ENCODE peak calls at places on chromosomes 7 and 10, in five cellular contexts. G is endodermal cell; Z is heart right ventricle; H is CD8-positive, alpha-beta T cell; I is A549. T is an unnamed sample.

GRCh38 chr10:5666324-5667220 is at the start of gene ASB13:
- DNase-seq in G (peak; percentile 88), Z (peak; percentile 73), H (peak; percentile 24), I (peak; percentile 68), T (peak; percentile 17)

GRCh38 chr7:46908770-46909169 is 673.1 kb downstream of the TNS3 start:
- DNase-seq in G (no peak), Z (no peak), H (no peak), I (no peak), T (no peak)

GRCh38 chr10:2633630-2634029 is 433.7 kb upstream of the PFKP start:
- DNase-seq in G (no peak), Z (no peak), H (no peak), I (no peak), T (no peak)

GRCh38 chr10:6185039-6185716 is 17.6 kb upstream of the PFKFB3 start:
- DNase-seq in G (peak; percentile 80), Z (no peak), H (no peak), I (no peak), T (no peak)

GRCh38 chr10:100872034-100872791 is 40.5 kb upstream of the SLF2 start:
- DNase-seq in G (peak; percentile 92), Z (no peak), H (peak; percentile 11), I (peak; percentile 92), T (no peak)

GRCh38 chr7:1508277-1508758 is 4.1 kb upstream of the INTS1 start:
- DNase-seq in G (no peak), Z (no peak), H (no peak), I (no peak), T (no peak)

GRCh38 chr10:53719658-53720057 is 947.1 kb upstream of the MBL2 start:
- DNase-seq in G (no peak), Z (no peak), H (no peak), I (no peak), T (no peak)

GRCh38 chr7:360454-361100 is 70.6 kb downstream of the FOXL3 start:
- DNase-seq in G (no peak), Z (no peak), H (peak; percentile 29), I (no peak), T (no peak)

GRCh38 chr7:105269397-105269796 is 119.3 kb downstream of the SRPK2 start:
- DNase-seq in G (no peak), Z (no peak), H (no peak), I (no peak), T (no peak)

GRCh38 chr10:49106451-49106850 is 8.9 kb downstream of the VSTM4 start:
- DNase-seq in G (no peak), Z (peak; percentile 38), H (no peak), I (no peak), T (no peak)

GRCh38 chr10:73207883-73208282 is 39.2 kb downstream of the DNAJC9 start:
- DNase-seq in G (no peak), Z (no peak), H (no peak), I (no peak), T (no peak)

GRCh38 chr10:73210395-73211105 is 36.5 kb downstream of the DNAJC9 start:
- DNase-seq in G (no peak), Z (no peak), H (no peak), I (no peak), T (no peak)

GRCh38 chr10:73206385-73206784 is 38.5 kb downstream of the FAM149B1 start:
- DNase-seq in G (no peak), Z (no peak), H (no peak), I (no peak), T (no peak)

GRCh38 chr10:73211106-73211811 is 35.8 kb downstream of the DNAJC9 start:
- DNase-seq in G (no peak), Z (no peak), H (no peak), I (no peak), T (no peak)

GRCh38 chr10:73209705-73210104 is 37.4 kb downstream of the DNAJC9 start:
- DNase-seq in G (no peak), Z (no peak), H (no peak), I (no peak), T (no peak)
- H3K9me3 ChIP-seq in G (peaks cover 30% of the 10 kb centered on the region), Z (no peaks in the 10 kb centered on the region), H (no peaks in the 10 kb centered on the region), I (peaks cover 8% of the 10 kb centered on the region), T (no peaks in the 10 kb centered on the region)

GRCh38 chr7:96591900-96592676 is 117.6 kb downstream of the SEM1 start:
- DNase-seq in G (peak; percentile 54), Z (no peak), H (no peak), I (no peak), T (no peak)

GRCh38 chr7:96598421-96598820 is 111.2 kb downstream of the SEM1 start:
- DNase-seq in G (no peak), Z (no peak), H (no peak), I (no peak), T (no peak)

GRCh38 chr7:96599288-96599936 is 110.2 kb downstream of the SEM1 start:
- DNase-seq in G (no peak), Z (no peak), H (no peak), I (no peak), T (no peak)

GRCh38 chr7:96591159-96591899 is 118.3 kb downstream of the SEM1 start:
- DNase-seq in G (no peak), Z (no peak), H (no peak), I (no peak), T (no peak)

DNA sequence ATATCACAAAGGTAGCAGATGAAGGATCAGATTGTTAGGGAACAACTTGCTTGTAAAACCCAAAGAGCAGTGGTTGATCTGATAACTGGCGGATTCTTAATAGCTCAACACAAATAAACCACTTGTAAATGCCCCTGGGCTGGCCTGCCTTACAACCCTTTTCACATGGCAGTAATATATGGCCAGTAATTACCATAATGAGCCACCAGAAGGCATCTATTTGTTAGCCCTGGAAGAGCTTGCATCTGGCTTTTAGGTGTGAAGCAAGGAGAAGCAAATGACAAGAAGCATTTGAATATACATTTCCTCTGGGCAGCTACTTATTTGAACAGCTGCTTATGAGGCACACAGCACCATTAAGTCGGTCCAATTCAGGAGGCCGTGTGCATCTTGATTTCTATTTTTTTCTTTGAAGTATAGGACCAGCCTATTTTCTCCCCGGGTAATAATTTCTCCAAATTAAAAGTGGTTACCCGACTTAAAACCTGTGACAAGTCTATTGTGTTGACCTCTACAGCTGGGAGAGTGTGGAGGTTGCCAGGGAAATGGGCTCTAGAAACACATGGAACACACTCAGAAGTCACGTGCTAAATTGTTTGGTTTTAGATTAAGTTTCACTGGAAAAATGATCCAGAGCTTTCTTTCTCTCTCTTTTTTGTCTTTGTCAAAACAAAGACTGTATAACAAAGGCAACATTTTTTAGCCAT is 113.4 kb downstream of the SEM1 start:
- DNase-seq in G (peak; percentile 44), Z (no peak), H (no peak), I (no peak), T (no peak)
- TF ChIP-seq CTCF in G (peak; percentile 65), Z (no peak), H (no peak), I (no peak), T (no peak)

GRCh38 chr7:25359471-25360059 is 131.3 kb upstream of the NPVF start:
- DNase-seq in G (no peak), Z (no peak), H (no peak), I (no peak), T (no peak)
- H3K27ac ChIP-seq in G (peak overlapping the region; percentile 84), Z (no peak overlapping the region), H (no peak overlapping the region), I (no peak overlapping the region), T (no peak overlapping the region)

DNA sequence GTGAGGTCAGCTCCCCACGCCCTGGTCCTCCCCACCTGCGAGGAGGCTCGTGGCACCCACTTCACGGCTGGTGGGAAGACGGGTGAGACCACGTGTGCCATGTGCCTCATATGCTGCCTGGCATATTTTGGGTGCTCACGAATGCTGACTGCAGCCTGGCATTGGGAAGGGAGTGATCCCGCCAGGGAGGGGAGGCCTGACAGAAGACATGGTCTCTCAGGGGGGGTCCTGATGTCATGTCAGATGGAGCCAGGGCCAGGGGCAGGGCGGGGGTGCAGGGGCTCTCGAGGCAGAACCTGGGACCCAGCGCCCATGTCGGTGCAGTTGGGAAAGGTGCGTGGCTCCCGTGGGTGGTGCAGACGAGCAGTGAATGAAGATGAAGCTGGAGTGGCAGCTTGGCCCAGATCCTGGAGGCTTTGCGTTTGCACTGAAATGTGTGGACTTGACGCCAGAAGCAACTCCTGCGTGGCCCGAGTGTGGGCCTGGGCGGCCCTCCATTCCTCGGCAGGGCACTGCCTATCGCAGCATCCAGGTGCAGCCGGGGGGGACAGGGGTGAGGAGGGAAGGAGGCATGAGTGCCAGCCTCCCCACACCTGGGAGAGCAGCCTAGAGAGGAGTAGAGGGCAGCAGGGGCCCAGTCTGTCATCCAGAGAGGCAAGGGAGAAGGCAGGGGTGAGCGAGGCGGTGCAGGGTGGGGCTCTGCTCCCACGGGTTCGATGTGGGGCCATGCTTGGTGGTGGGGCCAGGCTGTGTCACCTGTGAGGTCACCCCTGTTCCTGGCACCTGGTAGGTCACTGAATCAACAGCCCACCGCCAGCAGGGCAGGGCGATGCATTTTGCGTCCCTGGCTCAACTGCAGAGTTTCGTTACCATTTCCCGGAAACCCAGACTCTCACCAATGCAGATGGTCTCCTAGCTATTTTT is 385.6 kb downstream of the DNAJB6 start:
- DNase-seq in G (no peak), Z (no peak), H (no peak), I (no peak), T (no peak)
- H3K9me3 ChIP-seq in G (peaks cover 70% of the 10 kb centered on the region), Z (no peaks in the 10 kb centered on the region), H (no peaks in the 10 kb centered on the region), I (no peaks in the 10 kb centered on the region), T (no peaks in the 10 kb centered on the region)

DNA sequence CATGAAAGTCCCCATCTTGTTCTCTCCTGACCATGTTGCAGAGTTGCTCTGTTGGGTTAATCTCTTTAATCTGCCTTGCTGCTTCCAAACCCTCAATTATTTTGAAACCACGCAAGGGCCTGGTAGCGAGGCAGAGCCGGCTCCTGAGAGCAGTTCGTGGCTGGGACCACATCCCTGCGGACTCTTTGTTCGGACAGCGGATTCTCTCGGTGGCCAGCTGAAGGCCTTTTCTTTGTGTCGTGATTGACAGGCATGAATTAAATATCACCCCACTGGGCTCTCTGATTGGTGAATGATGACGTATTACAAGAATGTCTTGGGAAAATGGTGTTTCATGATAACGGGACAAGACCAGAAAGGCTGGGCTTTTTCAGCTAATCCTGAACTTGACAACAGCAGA is 66.9 kb upstream of the ARHGAP21 start:
- DNase-seq in G (no peak), Z (no peak), H (no peak), I (no peak), T (no peak)
- TF ChIP-seq CTCF in G (no peak), Z (no peak), H (no peak), I (no peak), T (no peak)